ENCODE peak calls at places on chromosomes 2 and 18, in five cellular contexts. One of them, this sample, is unnamed.

GRCh38 chr2:9236867-9237266 is 30.3 kb downstream of the ASAP2 start:
- DNase-seq in uterus: no peak
- DNase-seq in GM12865: no peak
- DNase-seq in upper lobe of right lung: no peak
- DNase-seq in H1: no peak
- DNase-seq in this sample: no peak

GRCh38 chr2:219551863-219552381 is 8.1 kb downstream of the TMEM198 start:
- DNase-seq in GM12865: no peak
- DNase-seq in uterus: no peak
- DNase-seq in upper lobe of right lung: no peak
- DNase-seq in H1: no peak
- DNase-seq in this sample: no peak

GRCh38 chr2:126634273-126634861 is 21.6 kb upstream of the GYPC start:
- DNase-seq in GM12865: peak
- DNase-seq in upper lobe of right lung: no peak
- DNase-seq in uterus: no peak
- DNase-seq in H1: peak
- DNase-seq in this sample: peak

GRCh38 chr2:45380131-45380836 is 230.8 kb downstream of the SRBD1 start:
- DNase-seq in uterus: no peak
- DNase-seq in H1: no peak
- DNase-seq in upper lobe of right lung: no peak
- DNase-seq in GM12865: no peak
- DNase-seq in this sample: peak

GRCh38 chr18:75036941-75037516 is 171.9 kb downstream of the PTGR3 start:
- DNase-seq in upper lobe of right lung: no peak
- DNase-seq in uterus: no peak
- DNase-seq in GM12865: no peak
- DNase-seq in H1: no peak
- DNase-seq in this sample: peak

GRCh38 chr2:227511955-227512354 is 40.0 kb downstream of the AGFG1 start:
- DNase-seq in upper lobe of right lung: no peak
- DNase-seq in GM12865: no peak
- DNase-seq in H1: no peak
- DNase-seq in uterus: no peak
- DNase-seq in this sample: no peak

GRCh38 chr2:115162454-115163293 is 720.2 kb downstream of the DPP10 start:
- DNase-seq in uterus: no peak
- DNase-seq in upper lobe of right lung: peak
- DNase-seq in H1: peak
- DNase-seq in GM12865: no peak
- DNase-seq in this sample: no peak

GRCh38 chr18:49569701-49570100 is 7.8 kb downstream of the LIPG start:
- DNase-seq in uterus: no peak
- DNase-seq in upper lobe of right lung: no peak
- DNase-seq in GM12865: no peak
- DNase-seq in H1: no peak
- DNase-seq in this sample: no peak

GRCh38 chr18:45590060-45590537 is 25.2 kb upstream of the SLC14A2 start:
- DNase-seq in uterus: peak
- DNase-seq in upper lobe of right lung: no peak
- DNase-seq in H1: no peak
- DNase-seq in GM12865: no peak
- DNase-seq in this sample: peak

GRCh38 chr2:178277741-178278197 is 83.5 kb downstream of the OSBPL6 start:
- DNase-seq in uterus: no peak
- DNase-seq in upper lobe of right lung: no peak
- DNase-seq in GM12865: no peak
- DNase-seq in H1: no peak
- DNase-seq in this sample: no peak

GRCh38 chr2:235162070-235162469 is 210.3 kb downstream of the SH3BP4 start:
- DNase-seq in uterus: no peak
- DNase-seq in upper lobe of right lung: no peak
- DNase-seq in H1: no peak
- DNase-seq in GM12865: no peak
- DNase-seq in this sample: no peak

GRCh38 chr2:238139141-238139840 is 823 bp downstream of the KLHL30 start:
- DNase-seq in GM12865: peak
- DNase-seq in H1: peak
- DNase-seq in uterus: no peak
- DNase-seq in upper lobe of right lung: no peak
- DNase-seq in this sample: no peak

GRCh38 chr2:33366473-33366872 is 110.0 kb upstream of the RASGRP3 start:
- DNase-seq in upper lobe of right lung: no peak
- DNase-seq in H1: no peak
- DNase-seq in uterus: no peak
- DNase-seq in GM12865: no peak
- DNase-seq in this sample: peak

GRCh38 chr18:57002627-57003026 is 144.3 kb upstream of the BOD1L2 start:
- DNase-seq in uterus: no peak
- DNase-seq in GM12865: no peak
- DNase-seq in upper lobe of right lung: no peak
- DNase-seq in H1: no peak
- DNase-seq in this sample: no peak

GRCh38 chr18:46310258-46310657 is 206.1 kb downstream of the HAUS1 start:
- DNase-seq in upper lobe of right lung: no peak
- DNase-seq in uterus: no peak
- DNase-seq in H1: no peak
- DNase-seq in GM12865: no peak
- DNase-seq in this sample: no peak

GRCh38 chr2:206084870-206085741 is 868 bp downstream of the INO80D start:
- DNase-seq in upper lobe of right lung: peak
- DNase-seq in uterus: peak
- DNase-seq in GM12865: peak
- DNase-seq in H1: peak
- DNase-seq in this sample: peak

GRCh38 chr2:19916385-19916784 is 14.6 kb upstream of the TTC32 start:
- DNase-seq in upper lobe of right lung: no peak
- DNase-seq in uterus: no peak
- DNase-seq in GM12865: no peak
- DNase-seq in H1: no peak
- DNase-seq in this sample: no peak

GRCh38 chr2:60550151-60550983 is 3.1 kb downstream of the BCL11A start:
- DNase-seq in upper lobe of right lung: peak
- DNase-seq in H1: peak
- DNase-seq in GM12865: peak
- DNase-seq in uterus: peak
- DNase-seq in this sample: peak

GRCh38 chr2:112920923-112921532 is 10.1 kb downstream of the IL37 start:
- DNase-seq in uterus: no peak
- DNase-seq in H1: no peak
- DNase-seq in GM12865: no peak
- DNase-seq in upper lobe of right lung: no peak
- DNase-seq in this sample: no peak

GRCh38 chr2:58240595-58240937 is 559 bp downstream of the FANCL start:
- DNase-seq in upper lobe of right lung: no peak
- DNase-seq in uterus: no peak
- DNase-seq in H1: no peak
- DNase-seq in GM12865: no peak
- DNase-seq in this sample: peak

GRCh38 chr18:39946623-39947061 is 2008.4 kb upstream of the PIK3C3 start:
- DNase-seq in upper lobe of right lung: no peak
- DNase-seq in uterus: no peak
- DNase-seq in GM12865: no peak
- DNase-seq in H1: no peak
- DNase-seq in this sample: peak

GRCh38 chr2:75289771-75290170 is 90.5 kb upstream of the TACR1 start:
- DNase-seq in GM12865: no peak
- DNase-seq in upper lobe of right lung: no peak
- DNase-seq in uterus: no peak
- DNase-seq in H1: no peak
- DNase-seq in this sample: peak

GRCh38 chr18:31513189-31513907 is 15.4 kb downstream of the DSG2 start:
- DNase-seq in upper lobe of right lung: no peak
- DNase-seq in GM12865: no peak
- DNase-seq in H1: no peak
- DNase-seq in uterus: no peak
- DNase-seq in this sample: peak

GRCh38 chr2:169173876-169174275 is 104.5 kb downstream of the DHRS9 start:
- DNase-seq in H1: no peak
- DNase-seq in uterus: no peak
- DNase-seq in GM12865: no peak
- DNase-seq in upper lobe of right lung: no peak
- DNase-seq in this sample: no peak

GRCh38 chr2:139366659-139367058 is 586.5 kb upstream of the NXPH2 start:
- DNase-seq in upper lobe of right lung: no peak
- DNase-seq in H1: no peak
- DNase-seq in GM12865: no peak
- DNase-seq in uterus: no peak
- DNase-seq in this sample: no peak

GRCh38 chr2:128442891-128443302 is 124.2 kb upstream of the HS6ST1 start:
- DNase-seq in uterus: no peak
- DNase-seq in H1: peak
- DNase-seq in upper lobe of right lung: peak
- DNase-seq in GM12865: no peak
- DNase-seq in this sample: no peak

GRCh38 chr2:128442053-128442751 is 123.5 kb upstream of the HS6ST1 start:
- DNase-seq in upper lobe of right lung: peak
- DNase-seq in H1: peak
- DNase-seq in GM12865: no peak
- DNase-seq in uterus: no peak
- DNase-seq in this sample: no peak

GRCh38 chr2:128445533-128445900 is 126.8 kb upstream of the HS6ST1 start:
- DNase-seq in H1: no peak
- DNase-seq in upper lobe of right lung: peak
- DNase-seq in uterus: no peak
- DNase-seq in GM12865: no peak
- DNase-seq in this sample: no peak

GRCh38 chr2:128444816-128445532 is 126.3 kb upstream of the HS6ST1 start:
- DNase-seq in upper lobe of right lung: peak
- DNase-seq in uterus: no peak
- DNase-seq in GM12865: no peak
- DNase-seq in H1: peak
- DNase-seq in this sample: no peak

DNA sequence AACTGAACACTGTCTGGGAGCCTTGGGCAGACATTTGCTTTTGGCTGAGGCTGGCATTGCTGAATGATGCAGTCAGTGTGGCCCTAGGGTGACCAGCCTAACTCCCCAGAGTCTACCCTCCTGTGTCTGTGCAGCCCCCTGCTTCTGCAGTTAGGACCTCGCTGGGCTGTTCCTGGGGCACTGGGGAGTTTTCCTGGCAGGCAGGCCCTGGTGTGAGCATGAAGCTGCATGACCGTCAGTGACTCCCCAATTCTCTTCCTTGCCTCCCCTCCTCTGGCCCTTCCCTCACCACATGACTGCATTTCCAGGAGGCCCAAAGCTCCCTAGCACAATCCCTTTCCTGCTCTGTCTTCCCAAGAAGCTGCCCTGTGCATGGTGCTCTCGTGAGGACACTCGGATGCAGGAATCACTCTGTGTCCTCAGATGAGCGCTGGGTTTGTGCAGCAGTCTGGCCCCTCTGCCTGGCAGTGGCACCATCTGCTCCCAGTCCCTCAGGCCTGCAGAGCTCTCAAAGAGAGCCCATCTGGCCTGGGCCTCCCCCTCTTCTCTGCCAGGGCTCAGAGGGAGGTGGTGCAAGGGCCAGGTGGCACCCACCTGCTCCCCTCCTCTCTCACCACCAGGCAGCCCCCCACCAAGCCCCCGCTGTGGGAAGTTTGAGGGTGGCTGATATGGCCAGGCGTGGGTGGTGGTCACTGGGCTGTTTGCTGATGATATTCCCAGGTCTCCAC is 125.5 kb upstream of the HS6ST1 start:
- DNase-seq in upper lobe of right lung: peak
- DNase-seq in GM12865: no peak
- DNase-seq in H1: peak
- DNase-seq in uterus: no peak
- DNase-seq in this sample: no peak
- H3K4me3 ChIP-seq in upper lobe of right lung: no peak
- H3K4me3 ChIP-seq in GM12865: no peak
- H3K4me3 ChIP-seq in H1: no peak
- H3K4me3 ChIP-seq in uterus: no peak
- H3K4me3 ChIP-seq in this sample: no peak

GRCh38 chr18:9516437-9517064 is 41.2 kb downstream of the RALBP1 start:
- DNase-seq in upper lobe of right lung: no peak
- DNase-seq in uterus: no peak
- DNase-seq in GM12865: peak
- DNase-seq in H1: no peak
- DNase-seq in this sample: peak
- TF ChIP-seq CTCF in upper lobe of right lung: peak
- TF ChIP-seq CTCF in uterus: peak
- TF ChIP-seq CTCF in GM12865: peak
- TF ChIP-seq CTCF in H1: no peak
- TF ChIP-seq CTCF in this sample: peak

DNA sequence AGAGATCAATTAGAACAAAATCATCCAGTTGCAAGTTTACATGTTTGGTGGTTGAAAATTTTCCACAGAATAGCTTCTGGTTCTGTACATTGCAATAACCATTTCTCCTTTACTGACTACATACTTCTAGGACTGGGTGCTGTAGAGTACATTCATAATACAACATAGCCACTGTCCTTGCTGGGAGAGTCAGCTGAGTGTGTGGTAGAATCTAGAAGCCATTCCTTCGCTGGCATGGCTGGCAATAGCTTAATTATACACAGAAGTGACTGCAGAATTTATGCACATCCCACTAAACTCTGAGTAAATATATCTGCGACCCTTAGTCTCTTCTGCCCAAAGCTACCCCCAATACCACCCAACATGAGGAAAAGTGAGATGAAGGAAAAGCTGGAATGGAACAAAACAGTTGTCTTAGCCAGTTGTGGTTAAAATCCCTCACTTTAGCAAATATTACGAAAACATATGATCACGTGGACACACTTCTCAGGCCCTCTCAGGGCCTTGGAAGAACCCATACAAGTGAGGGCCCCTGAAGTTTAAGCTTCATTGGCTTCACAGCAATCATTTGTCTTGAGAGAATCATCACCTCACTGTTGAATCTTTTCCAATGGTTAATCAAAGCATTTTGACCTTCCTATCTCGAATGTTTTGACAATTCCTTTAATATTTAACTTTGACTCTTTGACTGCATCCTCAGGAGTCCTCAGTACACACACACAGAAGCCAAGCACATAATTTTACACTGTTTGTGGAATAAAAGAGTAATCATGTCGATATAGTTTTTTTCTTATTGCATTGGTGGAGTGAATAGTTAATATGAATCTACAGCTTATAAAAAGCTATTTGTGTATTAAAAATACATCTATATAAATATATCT is 225.1 kb downstream of the ZNF385B start:
- DNase-seq in GM12865: no peak
- DNase-seq in upper lobe of right lung: no peak
- DNase-seq in uterus: no peak
- DNase-seq in H1: no peak
- DNase-seq in this sample: no peak
- H3K4me3 ChIP-seq in GM12865: no peak
- H3K4me3 ChIP-seq in upper lobe of right lung: no peak
- H3K4me3 ChIP-seq in uterus: no peak
- H3K4me3 ChIP-seq in H1: no peak
- H3K4me3 ChIP-seq in this sample: no peak

GRCh38 chr18:5238371-5238758 is 41.3 kb upstream of the AKAIN1 start:
- DNase-seq in H1: no peak
- DNase-seq in GM12865: peak
- DNase-seq in upper lobe of right lung: peak
- DNase-seq in uterus: peak
- DNase-seq in this sample: peak

GRCh38 chr18:5237083-5237722 is 40.1 kb upstream of the AKAIN1 start:
- DNase-seq in uterus: no peak
- DNase-seq in upper lobe of right lung: no peak
- DNase-seq in H1: no peak
- DNase-seq in GM12865: peak
- DNase-seq in this sample: peak

GRCh38 chr18:5239447-5239846 is 42.4 kb upstream of the AKAIN1 start:
- DNase-seq in H1: no peak
- DNase-seq in GM12865: no peak
- DNase-seq in upper lobe of right lung: no peak
- DNase-seq in uterus: no peak
- DNase-seq in this sample: no peak

GRCh38 chr18:5237723-5238370 is 40.8 kb upstream of the AKAIN1 start:
- DNase-seq in H1: peak
- DNase-seq in uterus: peak
- DNase-seq in GM12865: peak
- DNase-seq in upper lobe of right lung: peak
- DNase-seq in this sample: peak
- TF ChIP-seq CTCF in H1: peak
- TF ChIP-seq CTCF in uterus: no peak
- TF ChIP-seq CTCF in GM12865: no peak
- TF ChIP-seq CTCF in upper lobe of right lung: peak
- TF ChIP-seq CTCF in this sample: peak

This sample was measured in AG10803.